ENCODE peak calls at places on chromosomes 6 and 20, in four cellular contexts. I, L, O and A are unnamed samples.

GRCh38 chr6:110255356-110255755 is 75.1 kb downstream of the CDC40 start:
- DNase-seq in I (no peak), L (no peak), O (no peak), A (no peak)

GRCh38 chr6:125205931-125206330 is 52.4 kb downstream of the TPD52L1 start:
- DNase-seq in I (no peak), O (no peak), L (no peak), A (no peak)

GRCh38 chr20:57718490-57719009 is 8.7 kb upstream of the PMEPA1 start:
- DNase-seq in O (peak; percentile 64), I (peak; percentile 98), L (peak; percentile 65), A (peak; percentile 96)

GRCh38 chr20:8152183-8152582 is 20.1 kb downstream of the PLCB1 start:
- DNase-seq in I (no peak), O (no peak), L (no peak), A (no peak)

GRCh38 chr6:35596448-35597442 is 84.0 kb upstream of the TULP1 start:
- DNase-seq in L (no peak), O (no peak), I (no peak), A (peak; percentile 92)

GRCh38 chr6:49570474-49571079 is 20.1 kb downstream of the C6orf141 start:
- DNase-seq in I (no peak), O (no peak), L (peak; percentile 37), A (no peak)

GRCh38 chr6:163651910-163652309 is 237.4 kb downstream of the QKI start:
- DNase-seq in L (no peak), I (no peak), O (no peak), A (no peak)

GRCh38 chr6:135784493-135784892 is 67.0 kb upstream of the PDE7B start:
- DNase-seq in I (no peak), L (no peak), O (no peak), A (no peak)

GRCh38 chr20:48722737-48723191 is 105.0 kb downstream of the PREX1 start:
- DNase-seq in O (no peak), L (peak; percentile 34), I (no peak), A (no peak)

GRCh38 chr6:453152-453551 is 61.6 kb downstream of the IRF4 start:
- DNase-seq in O (no peak), L (no peak), I (no peak), A (no peak)

GRCh38 chr6:80336906-80337305 is 230.4 kb downstream of the BCKDHB start:
- DNase-seq in I (no peak), O (no peak), L (no peak), A (no peak)

GRCh38 chr20:52895662-52896061 is 76.5 kb upstream of the TSHZ2 start:
- DNase-seq in O (no peak), I (no peak), L (no peak), A (no peak)

GRCh38 chr6:87344513-87344912 is at the start of gene C6orf163:
- DNase-seq in O (no peak), L (no peak), I (no peak), A (no peak)

GRCh38 chr20:58481541-58482021 is 33.6 kb downstream of the APCDD1L start:
- DNase-seq in L (peak; percentile 42), O (no peak), I (peak; percentile 86), A (peak; percentile 27)

GRCh38 chr6:56652994-56653393 is 10.3 kb upstream of the DST start:
- DNase-seq in L (peak; percentile 49), O (no peak), I (no peak), A (peak; percentile 61)

GRCh38 chr6:168248148-168248620 is 71.4 kb downstream of the DACT2 start:
- DNase-seq in O (no peak), L (peak; percentile 44), I (no peak), A (no peak)

GRCh38 chr6:89368107-89368506 is 15.6 kb upstream of the UBE2J1 start:
- DNase-seq in I (peak; percentile 69), O (no peak), L (peak; percentile 20), A (no peak)

GRCh38 chr20:35101620-35102019 is 9.0 kb upstream of the TRPC4AP start:
- DNase-seq in O (no peak), L (no peak), I (no peak), A (no peak)

GRCh38 chr6:125722886-125723285 is 26.5 kb upstream of the HEY2 start:
- DNase-seq in O (no peak), L (no peak), I (no peak), A (no peak)

GRCh38 chr6:45613678-45614077 is 235.9 kb upstream of the SUPT3H start:
- DNase-seq in I (no peak), L (no peak), O (no peak), A (no peak)

GRCh38 chr6:45616209-45616608 is 238.5 kb upstream of the SUPT3H start:
- DNase-seq in L (no peak), O (no peak), I (no peak), A (no peak)

GRCh38 chr6:45617441-45617840 is 239.7 kb upstream of the SUPT3H start:
- DNase-seq in L (no peak), O (no peak), I (no peak), A (no peak)

GRCh38 chr6:45611502-45611901 is 233.8 kb upstream of the SUPT3H start:
- DNase-seq in O (no peak), L (no peak), I (no peak), A (no peak)

GRCh38 chr6:45614488-45615285 is 237.0 kb upstream of the SUPT3H start:
- DNase-seq in L (no peak), O (no peak), I (no peak), A (no peak)
- TF ChIP-seq SRF in L (no peak), O (no peak), I (no peak), A (no peak)

DNA sequence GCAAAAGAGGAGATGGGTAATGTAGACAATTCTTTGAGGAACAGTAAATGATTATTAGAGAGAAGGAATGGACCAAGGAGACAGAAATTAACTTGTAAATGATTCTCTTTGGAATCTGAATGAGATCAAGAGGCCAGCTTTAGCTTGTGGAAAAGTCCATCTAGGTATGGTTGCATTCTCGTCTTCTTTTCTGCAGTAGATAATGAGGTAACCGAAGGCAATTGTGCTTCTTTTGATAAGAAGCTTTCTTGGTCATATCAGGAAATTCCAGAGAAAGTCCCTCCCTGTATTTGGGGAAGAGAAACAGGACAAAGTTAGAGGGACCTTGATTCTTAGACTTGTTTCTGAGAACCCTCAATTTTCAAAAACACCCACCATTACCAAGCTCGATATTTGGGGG is 109.1 kb upstream of the PRSS16 start:
- DNase-seq in I (no peak), O (no peak), L (no peak), A (no peak)
- H3K9ac ChIP-seq in I (peak overlapping the region; percentile 88), O (peak overlapping the region; percentile 66), L (no peak overlapping the region), A (no peak overlapping the region)

DNA sequence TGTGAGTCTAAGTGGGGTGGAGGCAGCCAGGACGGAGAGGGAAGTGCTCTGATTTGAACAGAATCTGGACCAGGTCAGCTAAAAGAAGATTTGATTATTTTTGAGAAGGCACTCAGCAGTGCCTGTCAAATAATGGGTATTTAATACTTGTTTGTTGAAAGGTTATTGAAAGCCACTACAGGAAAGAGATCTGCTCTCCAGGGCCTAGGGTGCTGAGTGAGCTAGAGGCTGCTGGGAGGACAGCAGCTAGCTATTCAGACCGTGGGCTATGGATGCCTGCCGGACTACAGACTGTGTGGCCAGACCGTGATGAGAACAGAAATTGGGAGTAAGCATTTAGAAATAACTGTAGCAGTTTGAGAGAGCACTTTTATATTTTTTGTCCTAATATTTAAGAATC is 8.8 kb downstream of the SLC35F1 start:
- DNase-seq in O (no peak), I (no peak), L (no peak), A (no peak)
- TF ChIP-seq REST in O (no peak), I (no peak), L (no peak), A (no peak)

GRCh38 chr20:33000802-33001466 is 3.3 kb downstream of the SUN5 start:
- DNase-seq in L (no peak), O (no peak), I (no peak), A (no peak)
- TF ChIP-seq SRF in L (no peak), O (no peak), I (no peak), A (no peak)

GRCh38 chr6:112879920-112880413 is 532.8 kb downstream of the RFPL4B start:
- DNase-seq in O (no peak), L (peak; percentile 85), I (peak; percentile 85), A (no peak)
- H3K9ac ChIP-seq in O (no peak overlapping the region), L (peak overlapping the region; percentile 57), I (peak overlapping the region; percentile 55), A (no peak overlapping the region)

DNA sequence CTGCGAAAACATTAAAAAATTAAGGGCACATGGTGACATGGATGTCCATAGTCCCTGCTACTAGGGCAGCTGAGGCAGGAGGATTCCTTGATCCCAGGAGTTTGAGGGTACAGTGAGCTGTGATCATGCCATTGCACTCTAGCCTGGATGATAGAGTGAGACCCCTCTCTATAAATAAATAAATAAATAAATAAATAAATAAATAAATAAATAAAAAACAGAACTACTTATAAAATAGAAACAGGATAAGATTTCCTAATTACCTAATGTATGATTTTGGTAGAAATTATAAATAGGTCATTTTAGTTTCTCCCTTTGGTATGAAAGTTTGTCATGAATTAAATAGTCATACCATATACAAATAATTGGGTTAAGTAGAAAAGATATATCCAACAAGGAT is 916.2 kb downstream of the GRIK2 start:
- DNase-seq in O (no peak), I (no peak), L (no peak), A (no peak)
- TF ChIP-seq REST in O (no peak), I (no peak), L (no peak), A (no peak)

GRCh38 chr6:44850367-44850766 is 462.9 kb downstream of the CDC5L start:
- DNase-seq in O (no peak), L (no peak), I (no peak), A (no peak)

GRCh38 chr6:44855562-44856494 is 468.3 kb downstream of the CDC5L start:
- DNase-seq in I (no peak), O (no peak), L (no peak), A (no peak)

GRCh38 chr6:44854712-44855111 is 467.2 kb downstream of the CDC5L start:
- DNase-seq in I (no peak), O (no peak), L (no peak), A (no peak)

GRCh38 chr6:44849829-44850228 is 462.3 kb downstream of the CDC5L start:
- DNase-seq in L (no peak), I (no peak), O (no peak), A (no peak)

DNA sequence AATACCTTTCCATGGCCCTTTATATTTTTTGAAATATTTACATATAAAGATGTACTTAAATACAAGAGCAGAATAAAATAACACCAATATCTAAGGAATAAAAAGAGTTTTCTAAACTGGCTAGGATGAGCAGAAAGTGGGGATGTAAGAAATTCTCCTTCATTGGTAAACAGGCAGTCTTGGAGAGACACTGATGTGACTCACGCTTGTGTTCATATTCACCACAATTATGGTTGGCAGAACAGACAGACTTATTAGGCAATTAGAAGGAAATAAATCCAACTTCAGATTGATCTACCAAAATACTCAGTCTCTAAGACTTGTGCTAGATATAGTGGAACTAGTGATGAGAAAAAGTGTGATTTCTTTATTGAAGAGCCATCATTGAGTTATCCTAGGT is 463.7 kb downstream of the CDC5L start:
- DNase-seq in L (no peak), I (no peak), O (no peak), A (no peak)
- TF ChIP-seq SRF in L (no peak), I (no peak), O (no peak), A (no peak)